ENCODE peak calls at places on chromosomes 3 and 15, in five cellular contexts. One of them, this sample, is unnamed.
A peak's percentile ranks its signal among the peaks of the same experiment; 100 is the strongest.

GRCh38 chr15:75431682-75432081 is 19.8 kb downstream of the SIN3A start:
- DNase-seq in GM23248: no peak
- DNase-seq in OCI-LY7: no peak
- DNase-seq in hepatocyte: no peak
- DNase-seq in GM23338: peak; percentile 3
- DNase-seq in this sample: no peak

GRCh38 chr3:149314807-149315578 is 18.4 kb downstream of the TM4SF18 start:
- DNase-seq in GM23338: no peak
- DNase-seq in OCI-LY7: no peak
- DNase-seq in GM23248: peak; percentile 89
- DNase-seq in hepatocyte: peak; percentile 56
- DNase-seq in this sample: peak; percentile 87

GRCh38 chr3:150105886-150106612 is 135.4 kb upstream of the PFN2 start:
- DNase-seq in OCI-LY7: no peak
- DNase-seq in GM23248: peak; percentile 45
- DNase-seq in GM23338: no peak
- DNase-seq in hepatocyte: no peak
- DNase-seq in this sample: no peak

GRCh38 chr3:33877187-33877586 is 78.8 kb downstream of the PDCD6IP start:
- DNase-seq in GM23338: no peak
- DNase-seq in hepatocyte: no peak
- DNase-seq in GM23248: no peak
- DNase-seq in OCI-LY7: no peak
- DNase-seq in this sample: no peak

GRCh38 chr15:43270676-43271306 is 4.1 kb upstream of the TGM5 start:
- DNase-seq in hepatocyte: no peak
- DNase-seq in GM23338: no peak
- DNase-seq in OCI-LY7: peak; percentile 47
- DNase-seq in GM23248: no peak
- DNase-seq in this sample: no peak

GRCh38 chr3:195147649-195148121 is 123.3 kb downstream of the XXYLT1 start:
- DNase-seq in GM23338: no peak
- DNase-seq in hepatocyte: no peak
- DNase-seq in GM23248: peak; percentile 85
- DNase-seq in OCI-LY7: peak; percentile 80
- DNase-seq in this sample: no peak

GRCh38 chr15:85780586-85780985 is 14.1 kb downstream of the KLHL25 start:
- DNase-seq in GM23248: no peak
- DNase-seq in OCI-LY7: no peak
- DNase-seq in hepatocyte: no peak
- DNase-seq in GM23338: no peak
- DNase-seq in this sample: no peak

GRCh38 chr15:64249842-64250575 is 87.2 kb upstream of the PPIB start:
- DNase-seq in hepatocyte: no peak
- DNase-seq in GM23338: no peak
- DNase-seq in OCI-LY7: no peak
- DNase-seq in GM23248: peak; percentile 27
- DNase-seq in this sample: peak; percentile 77

GRCh38 chr3:147930417-147930816 is 521.3 kb downstream of the ZIC1 start:
- DNase-seq in hepatocyte: no peak
- DNase-seq in OCI-LY7: no peak
- DNase-seq in GM23338: no peak
- DNase-seq in GM23248: peak; percentile 81
- DNase-seq in this sample: peak; percentile 47

GRCh38 chr3:45642731-45643152 is 46.5 kb upstream of the SACM1L start:
- DNase-seq in GM23248: peak; percentile 45
- DNase-seq in OCI-LY7: no peak
- DNase-seq in hepatocyte: no peak
- DNase-seq in GM23338: peak; percentile 24
- DNase-seq in this sample: no peak

GRCh38 chr15:29857196-29857595 is 34.9 kb upstream of the TJP1 start:
- DNase-seq in OCI-LY7: no peak
- DNase-seq in GM23338: no peak
- DNase-seq in GM23248: no peak
- DNase-seq in hepatocyte: no peak
- DNase-seq in this sample: peak; percentile 51

GRCh38 chr3:23615068-23615467 is 190.7 kb upstream of the UBE2E1 start:
- DNase-seq in hepatocyte: no peak
- DNase-seq in OCI-LY7: peak; percentile 65
- DNase-seq in GM23338: no peak
- DNase-seq in GM23248: no peak
- DNase-seq in this sample: no peak

GRCh38 chr15:25783134-25783533 is 80.0 kb downstream of the ATP10A start:
- DNase-seq in OCI-LY7: no peak
- DNase-seq in GM23248: no peak
- DNase-seq in GM23338: no peak
- DNase-seq in hepatocyte: no peak
- DNase-seq in this sample: no peak

GRCh38 chr15:28456476-28457395 is 76.0 kb downstream of the GOLGA8G start:
- DNase-seq in GM23338: peak; percentile 33
- DNase-seq in hepatocyte: peak; percentile 10
- DNase-seq in GM23248: no peak
- DNase-seq in OCI-LY7: no peak
- DNase-seq in this sample: peak; percentile 1

GRCh38 chr3:134344560-134344959 is 29.7 kb downstream of the AMOTL2 start:
- DNase-seq in GM23338: no peak
- DNase-seq in hepatocyte: no peak
- DNase-seq in OCI-LY7: peak; percentile 64
- DNase-seq in GM23248: no peak
- DNase-seq in this sample: no peak

GRCh38 chr3:154181127-154181691 is 60.0 kb downstream of the ARHGEF26 start:
- DNase-seq in hepatocyte: peak; percentile 45
- DNase-seq in OCI-LY7: no peak
- DNase-seq in GM23248: no peak
- DNase-seq in GM23338: no peak
- DNase-seq in this sample: peak; percentile 25

GRCh38 chr3:67733269-67733950 is 79.0 kb upstream of the SUCLG2 start:
- DNase-seq in OCI-LY7: no peak
- DNase-seq in GM23338: no peak
- DNase-seq in hepatocyte: no peak
- DNase-seq in GM23248: no peak
- DNase-seq in this sample: no peak

GRCh38 chr3:185763347-185764010 is 61.4 kb downstream of the IGF2BP2 start:
- DNase-seq in OCI-LY7: no peak
- DNase-seq in GM23338: no peak
- DNase-seq in hepatocyte: no peak
- DNase-seq in GM23248: no peak
- DNase-seq in this sample: no peak

GRCh38 chr3:183291511-183292031 is 38.5 kb downstream of the B3GNT5 start:
- DNase-seq in hepatocyte: no peak
- DNase-seq in OCI-LY7: no peak
- DNase-seq in GM23248: peak; percentile 21
- DNase-seq in GM23338: no peak
- DNase-seq in this sample: peak; percentile 81

GRCh38 chr3:29274667-29275066 is 6.2 kb upstream of the RBMS3 start:
- DNase-seq in GM23248: no peak
- DNase-seq in OCI-LY7: no peak
- DNase-seq in GM23338: no peak
- DNase-seq in hepatocyte: no peak
- DNase-seq in this sample: no peak

DNA sequence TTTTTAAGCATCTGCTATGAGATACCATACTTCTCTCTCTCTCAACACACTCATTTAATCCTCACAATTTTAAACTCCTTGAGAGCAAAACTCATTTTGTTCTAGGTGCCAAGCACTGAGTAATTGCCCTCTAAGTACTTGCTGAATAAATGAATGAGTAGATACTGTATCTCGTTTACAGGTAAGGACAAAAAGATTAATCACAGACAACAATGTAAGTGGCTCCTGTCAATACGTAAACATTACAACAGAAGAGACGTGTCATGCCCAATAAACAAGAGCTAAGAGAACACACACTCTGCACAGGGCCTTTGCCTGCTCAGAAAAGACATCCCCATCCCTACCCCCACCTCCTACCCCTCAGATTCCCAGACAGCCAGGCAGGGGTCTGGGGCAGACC is 59.8 kb downstream of the CHSY1 start:
- DNase-seq in hepatocyte: no peak
- DNase-seq in OCI-LY7: no peak
- DNase-seq in GM23338: no peak
- DNase-seq in GM23248: no peak
- DNase-seq in this sample: no peak
- H3K27ac ChIP-seq in hepatocyte: no peak overlapping the region
- H3K27ac ChIP-seq in OCI-LY7: no peak overlapping the region
- H3K27ac ChIP-seq in GM23338: no peak overlapping the region
- H3K27ac ChIP-seq in GM23248: peak overlapping the region; percentile 86
- H3K27ac ChIP-seq in this sample: no peak overlapping the region

GRCh38 chr15:47293763-47294162 is 423.5 kb upstream of the SEMA6D start:
- DNase-seq in OCI-LY7: no peak
- DNase-seq in hepatocyte: peak; percentile 70
- DNase-seq in GM23338: peak; percentile 14
- DNase-seq in GM23248: peak; percentile 72
- DNase-seq in this sample: no peak
- TF ChIP-seq EZH2phosphoT487 in OCI-LY7: no peak
- TF ChIP-seq EZH2phosphoT487 in hepatocyte: no peak
- TF ChIP-seq EZH2phosphoT487 in GM23338: no peak
- TF ChIP-seq EZH2phosphoT487 in GM23248: no peak
- TF ChIP-seq EZH2phosphoT487 in this sample: no peak

GRCh38 chr15:51926808-51927207 is 44.8 kb downstream of the LEO1 start:
- DNase-seq in GM23338: no peak
- DNase-seq in GM23248: no peak
- DNase-seq in OCI-LY7: no peak
- DNase-seq in hepatocyte: no peak
- DNase-seq in this sample: no peak

GRCh38 chr15:51924146-51925068 is 47.2 kb downstream of the LEO1 start:
- DNase-seq in GM23248: no peak
- DNase-seq in hepatocyte: no peak
- DNase-seq in GM23338: peak; percentile 56
- DNase-seq in OCI-LY7: no peak
- DNase-seq in this sample: no peak
- H3K27ac ChIP-seq in GM23248: no peak overlapping the region
- H3K27ac ChIP-seq in hepatocyte: no peak overlapping the region
- H3K27ac ChIP-seq in GM23338: no peak overlapping the region
- H3K27ac ChIP-seq in OCI-LY7: no peak overlapping the region
- H3K27ac ChIP-seq in this sample: no peak overlapping the region

GRCh38 chr3:135448520-135448919 is 517.0 kb upstream of the PPP2R3A start:
- DNase-seq in OCI-LY7: no peak
- DNase-seq in GM23248: no peak
- DNase-seq in GM23338: no peak
- DNase-seq in hepatocyte: no peak
- DNase-seq in this sample: no peak
- TF ChIP-seq EZH2phosphoT487 in OCI-LY7: no peak
- TF ChIP-seq EZH2phosphoT487 in GM23248: no peak
- TF ChIP-seq EZH2phosphoT487 in GM23338: no peak
- TF ChIP-seq EZH2phosphoT487 in hepatocyte: no peak
- TF ChIP-seq EZH2phosphoT487 in this sample: no peak